ENCODE peak calls at places on chromosomes 11 and 22, in five cellular contexts. Q is fibroblast of lung, G is brain microvascular endothelial cell, B is psoas muscle, R is left ventricle myocardium inferior. S is an unnamed sample.

GRCh38 chr11:23727821-23728220 is 769.0 kb upstream of the LUZP2 start:
- DNase-seq in Q (peak; percentile 91), G (peak; percentile 79), B (no peak), R (no peak), S (peak; percentile 33)

GRCh38 chr11:118911880-118912741 is 13.6 kb downstream of the BCL9L start:
- DNase-seq in Q (peak; percentile 95), G (peak; percentile 91), B (peak; percentile 88), R (peak; percentile 77), S (peak; percentile 96)

GRCh38 chr11:119448380-119448779 is 25.4 kb upstream of the THY1 start:
- DNase-seq in Q (no peak), G (no peak), B (no peak), R (no peak), S (no peak)

GRCh38 chr11:20611892-20612291 is 12.5 kb downstream of the SLC6A5 start:
- DNase-seq in Q (no peak), G (no peak), B (no peak), R (no peak), S (no peak)

GRCh38 chr22:27726726-27727449 is 74.7 kb downstream of the MN1 start:
- DNase-seq in Q (peak; percentile 84), G (peak; percentile 68), B (peak; percentile 62), R (peak; percentile 72), S (peak; percentile 95)

GRCh38 chr11:25515576-25515975 is 816.4 kb upstream of the ANO3 start:
- DNase-seq in Q (no peak), G (no peak), B (no peak), R (no peak), S (no peak)

GRCh38 chr22:50603511-50604255 is 3.1 kb downstream of the MAPK8IP2 start:
- DNase-seq in Q (no peak), G (no peak), B (no peak), R (no peak), S (no peak)

GRCh38 chr11:121366970-121367369 is 74.4 kb downstream of the SC5D start:
- DNase-seq in Q (no peak), G (no peak), B (no peak), R (no peak), S (no peak)

GRCh38 chr22:20143883-20144665 is 6.8 kb downstream of the CCDC188 start:
- DNase-seq in Q (no peak), G (no peak), B (no peak), R (no peak), S (no peak)

GRCh38 chr22:20147286-20147988 is 3.4 kb downstream of the CCDC188 start:
- DNase-seq in Q (no peak), G (no peak), B (no peak), R (no peak), S (no peak)

GRCh38 chr22:20146777-20147176 is 4.1 kb downstream of the CCDC188 start:
- DNase-seq in Q (no peak), G (no peak), B (no peak), R (no peak), S (no peak)

GRCh38 chr22:20145832-20146223 is 5.0 kb downstream of the CCDC188 start:
- DNase-seq in Q (no peak), G (no peak), B (no peak), R (no peak), S (no peak)

GRCh38 chr22:20145206-20145831 is 5.5 kb downstream of the CCDC188 start:
- DNase-seq in Q (no peak), G (no peak), B (no peak), R (no peak), S (no peak)
- H3K27ac ChIP-seq in Q (no peak overlapping the region), G (no peak overlapping the region), B (no peak overlapping the region), R (no peak overlapping the region), S (no peak overlapping the region)

DNA sequence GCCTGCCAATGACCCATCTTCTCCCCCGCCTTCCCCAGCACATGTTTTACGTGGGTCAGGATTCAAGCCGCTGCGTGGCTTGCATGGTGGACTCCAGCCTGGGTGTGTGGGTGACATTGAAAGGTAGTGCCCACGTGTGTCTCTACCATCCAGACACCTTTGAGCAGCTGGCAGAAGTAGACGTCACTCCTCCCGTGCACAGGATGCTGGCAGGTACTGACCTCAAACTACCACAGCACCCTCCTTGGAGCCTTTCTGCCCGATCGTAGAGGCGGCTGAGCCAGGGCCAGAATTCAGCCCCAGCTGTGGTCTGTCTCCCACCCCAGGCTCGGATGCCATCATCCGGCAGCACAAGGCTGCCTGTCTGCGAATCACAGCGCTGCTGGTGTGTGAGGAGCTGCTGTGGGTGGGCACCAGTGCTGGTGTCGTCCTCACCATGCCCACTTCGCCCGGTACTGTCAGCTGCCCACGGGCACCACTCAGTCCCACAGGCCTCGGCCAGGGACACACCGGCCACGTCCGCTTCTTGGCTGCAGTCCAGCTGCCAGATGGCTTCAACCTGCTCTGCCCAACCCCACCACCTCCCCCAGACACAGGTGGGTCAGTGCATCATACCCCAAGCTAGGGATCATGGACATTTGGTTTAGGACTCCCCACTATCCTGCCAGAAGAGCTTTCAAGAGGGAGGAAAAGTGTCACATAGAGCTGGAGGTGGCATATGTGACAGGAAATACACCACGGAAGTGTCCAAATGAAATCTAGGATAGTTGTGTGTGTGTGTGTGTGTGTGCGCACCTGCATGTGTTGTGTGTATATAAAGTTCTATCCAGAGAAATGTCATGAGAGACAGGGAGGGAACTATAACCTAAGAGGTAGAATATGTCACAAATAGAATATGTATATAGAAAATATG is 10.6 kb upstream of the RELT start:
- DNase-seq in Q (no peak), G (no peak), B (no peak), R (no peak), S (no peak)
- H3K27ac ChIP-seq in Q (no peak overlapping the region), G (no peak overlapping the region), B (no peak overlapping the region), R (no peak overlapping the region), S (no peak overlapping the region)

GRCh38 chr11:575324-575995 is 810 bp upstream of the PHRF1 start:
- DNase-seq in Q (no peak), G (no peak), B (no peak), R (no peak), S (peak; percentile 80)

GRCh38 chr11:575996-576756 is at the start of gene PHRF1:
- DNase-seq in Q (peak; percentile 93), G (peak; percentile 89), B (peak; percentile 96), R (peak; percentile 97), S (peak; percentile 97)

GRCh38 chr11:578276-579035 is 2.2 kb downstream of the PHRF1 start:
- DNase-seq in Q (no peak), G (no peak), B (no peak), R (no peak), S (no peak)

GRCh38 chr11:577611-577894 is 1.3 kb downstream of the PHRF1 start:
- DNase-seq in Q (no peak), G (no peak), B (no peak), R (no peak), S (no peak)

GRCh38 chr11:576791-577610 is 731 bp downstream of the PHRF1 start:
- DNase-seq in Q (no peak), G (no peak), B (no peak), R (no peak), S (peak; percentile 46)
- H3K27ac ChIP-seq in Q (peak overlapping the region; percentile 90), G (peak overlapping the region; percentile 62), B (peak overlapping the region; percentile 97), R (peak overlapping the region; percentile 97), S (peak overlapping the region; percentile 67)

DNA sequence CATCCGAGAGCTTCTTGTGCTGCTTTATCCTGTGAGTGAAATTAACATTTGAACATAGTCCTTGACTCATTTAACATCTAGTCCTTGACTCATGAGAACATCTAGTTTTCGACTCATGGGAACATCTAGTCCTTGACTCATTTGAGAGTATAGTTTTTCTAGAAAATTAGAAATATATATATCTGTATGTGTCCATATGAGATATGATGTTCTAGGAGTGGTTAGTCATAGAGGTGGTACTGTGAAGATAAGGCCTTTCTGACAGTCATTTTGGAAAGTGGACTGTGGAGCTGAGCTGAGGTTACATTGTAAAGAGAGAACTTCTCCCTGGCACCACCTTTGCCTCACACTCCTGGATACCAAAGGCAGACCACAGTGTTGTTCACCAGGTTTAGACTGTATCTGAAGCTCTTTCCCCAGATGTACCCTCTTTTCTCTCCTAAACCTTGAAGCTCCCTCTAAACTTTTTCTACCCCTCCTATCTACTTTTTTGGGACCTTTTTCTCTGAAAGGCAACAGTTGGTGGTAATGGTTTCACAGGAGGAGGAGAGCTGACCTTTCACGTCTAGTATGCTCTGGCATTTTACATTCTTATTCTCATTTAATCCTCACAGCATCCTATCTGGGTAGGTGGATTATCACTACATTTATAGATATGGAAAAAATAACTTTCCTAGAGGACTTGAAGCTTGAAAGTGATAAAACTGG is 67.2 kb downstream of the PPP2R1B start:
- DNase-seq in Q (no peak), G (no peak), B (no peak), R (no peak), S (peak; percentile 69)
- H3K27ac ChIP-seq in Q (no peak overlapping the region), G (peak overlapping the region; percentile 26), B (peak overlapping the region; percentile 19), R (no peak overlapping the region), S (peak overlapping the region; percentile 26)

GRCh38 chr22:24244144-24244787 is 616 bp downstream of the GGT5 start:
- DNase-seq in Q (peak; percentile 61), G (peak; percentile 75), B (peak; percentile 32), R (peak; percentile 50), S (peak; percentile 28)

GRCh38 chr22:24247564-24248344 is 2.9 kb upstream of the GGT5 start:
- DNase-seq in Q (peak; percentile 93), G (peak; percentile 93), B (peak; percentile 93), R (peak; percentile 89), S (peak; percentile 98)

DNA sequence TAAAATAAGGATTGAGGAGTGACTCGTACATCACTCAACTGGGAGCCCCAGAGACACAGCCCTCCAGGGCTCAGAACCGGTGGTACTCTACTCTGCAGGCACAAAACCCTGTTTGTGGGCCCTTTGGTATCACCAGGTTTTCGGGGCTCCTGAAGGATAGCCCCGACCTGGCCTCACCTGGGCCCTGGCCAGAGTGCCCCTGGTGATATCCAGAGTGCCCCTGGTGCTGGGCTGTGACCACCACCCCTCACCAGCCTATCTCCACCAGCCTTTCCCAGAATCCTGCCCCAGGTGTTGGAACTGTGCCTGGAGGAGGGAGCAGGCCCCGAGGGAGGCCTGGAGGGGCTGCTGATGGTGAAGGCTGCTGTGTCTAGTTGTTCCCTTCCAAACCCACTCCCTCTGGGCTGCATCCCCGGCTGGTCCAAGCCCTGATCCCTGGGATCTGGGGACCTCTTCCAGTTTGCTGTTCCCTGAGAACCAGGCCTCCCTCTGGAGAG is 2.2 kb upstream of the GGT5 start:
- DNase-seq in Q (no peak), G (no peak), B (no peak), R (no peak), S (peak; percentile 57)
- H3K27ac ChIP-seq in Q (peak overlapping the region; percentile 82), G (peak overlapping the region; percentile 97), B (peak overlapping the region; percentile 67), R (peak overlapping the region; percentile 97), S (peak overlapping the region; percentile 91)

GRCh38 chr11:104879514-104880190 is 18.6 kb downstream of the CASP12 start:
- DNase-seq in Q (no peak), G (no peak), B (no peak), R (no peak), S (no peak)
- H3K27ac ChIP-seq in Q (no peak overlapping the region), G (no peak overlapping the region), B (no peak overlapping the region), R (no peak overlapping the region), S (no peak overlapping the region)

S was measured in GM23248.